ENCODE peak calls at places on chromosomes 1 and 21, in seven cellular contexts. F is NCI-H1105; G is central memory CD4-positive, alpha-beta T cell; V is WERI-Rb-1; H is germinal center; L is GM04504; B is SW480. M is an unnamed sample.
A peak's percentile ranks its signal among the peaks of the same experiment; 100 is the strongest.

GRCh38 chr21:43626390-43626789 is 32.9 kb downstream of the HSF2BP start:
- DNase-seq in G (no peak), H (no peak), V (no peak), L (no peak), B (no peak), F (no peak), M (no peak)

GRCh38 chr1:15128520-15129313 is 24.8 kb upstream of the TMEM51 start:
- DNase-seq in V (peak; percentile 82), G (peak; percentile 27), H (peak; percentile 79), L (peak; percentile 26), F (peak; percentile 28), B (peak; percentile 69), M (peak; percentile 62)

GRCh38 chr1:218275823-218276222 is 9.3 kb upstream of the RRP15 start:
- DNase-seq in V (no peak), G (no peak), L (no peak), B (no peak), H (no peak), F (no peak), M (no peak)

GRCh38 chr1:111831153-111831552 is 75.5 kb downstream of the DDX20 start:
- DNase-seq in V (no peak), F (no peak), B (no peak), L (no peak), G (no peak), H (no peak), M (no peak)

GRCh38 chr1:82052563-82052962 is 251.8 kb downstream of the ADGRL2 start:
- DNase-seq in L (no peak), B (no peak), H (no peak), V (no peak), F (no peak), G (no peak), M (no peak)

GRCh38 chr1:56146449-56146848 is 432.9 kb downstream of the PLPP3 start:
- DNase-seq in F (no peak), H (no peak), B (no peak), V (no peak), L (peak; percentile 67), G (no peak), M (no peak)

GRCh38 chr1:205782627-205783470 is 7.6 kb upstream of the RAB29 start:
- DNase-seq in L (no peak), H (peak; percentile 0), F (no peak), G (peak; percentile 28), V (no peak), B (no peak), M (no peak)

GRCh38 chr1:110645962-110646735 is 28.6 kb downstream of the KCNA3 start:
- DNase-seq in H (no peak), G (no peak), L (peak; percentile 13), V (no peak), F (no peak), B (no peak), M (no peak)

GRCh38 chr1:27570823-27571222 is 33.1 kb downstream of the AHDC1 start:
- DNase-seq in H (no peak), F (no peak), G (no peak), V (no peak), B (no peak), L (no peak), M (no peak)

GRCh38 chr1:89085781-89086180 is 20.8 kb upstream of the GBP1 start:
- DNase-seq in H (peak; percentile 8), B (peak; percentile 19), F (no peak), V (peak; percentile 17), G (peak; percentile 52), L (no peak), M (no peak)

GRCh38 chr1:77468556-77468955 is 186.7 kb downstream of the AK5 start:
- DNase-seq in H (no peak), L (no peak), G (no peak), B (no peak), F (no peak), V (no peak), M (no peak)

GRCh38 chr21:34691396-34692032 is 22.7 kb downstream of the CLIC6 start:
- DNase-seq in G (no peak), F (no peak), B (no peak), H (no peak), V (no peak), L (no peak), M (no peak)

GRCh38 chr1:101738475-101738874 is 258.3 kb downstream of the OLFM3 start:
- DNase-seq in L (peak; percentile 20), G (no peak), B (no peak), V (no peak), H (no peak), F (no peak), M (no peak)

GRCh38 chr1:17183388-17184160 is 21.4 kb upstream of the PADI1 start:
- DNase-seq in V (no peak), G (no peak), B (no peak), H (no peak), L (no peak), F (no peak), M (no peak)

GRCh38 chr1:233367057-233367759 is 39.7 kb downstream of the MAP3K21 start:
- DNase-seq in V (no peak), H (no peak), B (peak; percentile 76), L (no peak), F (no peak), G (no peak), M (no peak)

GRCh38 chr1:67675800-67676199 is 9.2 kb upstream of the GADD45A start:
- DNase-seq in B (no peak), V (no peak), G (no peak), H (no peak), L (no peak), F (no peak), M (no peak)

GRCh38 chr1:236389253-236389652 is 4.8 kb upstream of the EDARADD start:
- DNase-seq in V (no peak), L (no peak), B (no peak), F (no peak), H (no peak), G (no peak), M (no peak)

GRCh38 chr1:3668585-3669300 is 16.4 kb downstream of the TP73 start:
- DNase-seq in L (peak; percentile 4), H (no peak), B (peak; percentile 86), F (peak; percentile 95), G (no peak), V (peak; percentile 61), M (no peak)

GRCh38 chr1:160007577-160008200 is 24.1 kb downstream of the PIGM start:
- DNase-seq in F (no peak), L (no peak), H (peak; percentile 32), B (peak; percentile 16), V (no peak), G (peak; percentile 25), M (no peak)

GRCh38 chr1:100631015-100631521 is 88.5 kb upstream of the VCAM1 start:
- DNase-seq in F (no peak), B (no peak), G (no peak), L (peak; percentile 56), V (no peak), H (no peak), M (peak; percentile 40)

GRCh38 chr1:7582439-7582972 is 188.6 kb upstream of the VAMP3 start:
- DNase-seq in L (no peak), F (no peak), B (no peak), G (no peak), V (no peak), H (no peak), M (no peak)

GRCh38 chr1:65590279-65590678 is 169.8 kb downstream of the LEPR start:
- DNase-seq in L (no peak), H (no peak), B (no peak), V (no peak), F (no peak), G (no peak), M (no peak)

GRCh38 chr1:227886993-227887696 is 60.6 kb downstream of the WNT9A start:
- DNase-seq in F (no peak), G (peak; percentile 18), B (no peak), V (no peak), H (peak; percentile 34), L (no peak), M (no peak)

GRCh38 chr1:29688477-29689365 is 452.4 kb downstream of the PTPRU start:
- DNase-seq in V (no peak), G (no peak), H (no peak), F (no peak), L (no peak), B (peak; percentile 56), M (peak; percentile 69)

GRCh38 chr1:998905-999796 is 746 bp downstream of the HES4 start:
- DNase-seq in L (no peak), H (no peak), G (peak; percentile 33), B (peak; percentile 40), F (no peak), V (peak; percentile 65), M (no peak)

GRCh38 chr1:6491480-6491962 is at the start of gene PLEKHG5:
- DNase-seq in V (no peak), H (no peak), B (peak; percentile 89), G (no peak), F (no peak), L (peak; percentile 28), M (peak; percentile 71)